ENCODE peak calls at places on chromosome 13, in ten cellular contexts. M is HL-60; L is GM12878; R is GM23248; Z is A549; W is H1; H is AG04449; Q is CD8-positive, alpha-beta memory T cell; X is AG09309; S is uterus. C is an unnamed sample.

GRCh38 chr13:85536706-85537105 is 262.5 kb downstream of the SLITRK6 start:
- DNase-seq in M (no peak), L (no peak), R (no peak), Z (no peak), W (no peak), H (no peak), Q (no peak), X (no peak), S (no peak), C (no peak)

GRCh38 chr13:90770334-90770733 is 577.2 kb upstream of the MIR17HG start:
- DNase-seq in M (no peak), L (no peak), R (no peak), Z (no peak), W (no peak), H (no peak), Q (no peak), X (no peak), S (no peak), C (no peak)

GRCh38 chr13:44756411-44756810 is 180.3 kb upstream of the TSC22D1 start:
- DNase-seq in M (no peak), L (no peak), R (no peak), Z (no peak), W (no peak), H (no peak), Q (no peak), X (no peak), S (no peak), C (no peak)

GRCh38 chr13:27839809-27840467 is 47.7 kb downstream of the GSX1 start:
- DNase-seq in M (no peak), L (no peak), R (peak; percentile 36), Z (peak; percentile 12), W (no peak), H (no peak), Q (no peak), X (no peak), S (no peak), C (no peak)

GRCh38 chr13:36887758-36888521 is 32.1 kb downstream of the SMAD9 start:
- DNase-seq in M (no peak), L (peak; percentile 21), R (no peak), Z (no peak), W (peak; percentile 59), H (no peak), Q (no peak), X (no peak), S (no peak), C (peak; percentile 49)

GRCh38 chr13:79405501-79405830 is 589 bp downstream of the RBM26 start:
- DNase-seq in M (no peak), L (no peak), R (peak; percentile 75), Z (peak; percentile 19), W (no peak), H (no peak), Q (no peak), X (no peak), S (no peak), C (no peak)

GRCh38 chr13:26300140-26300539 is 46.2 kb downstream of the CDK8 start:
- DNase-seq in M (no peak), L (no peak), R (peak; percentile 92), Z (no peak), W (no peak), H (no peak), Q (no peak), X (no peak), S (no peak), C (no peak)

GRCh38 chr13:23806874-23807522 is 82.2 kb downstream of the MIPEP start:
- DNase-seq in M (no peak), L (no peak), R (no peak), Z (no peak), W (no peak), H (no peak), Q (no peak), X (no peak), S (no peak), C (no peak)

GRCh38 chr13:28754698-28755545 is 36.2 kb upstream of the SLC46A3 start:
- DNase-seq in M (no peak), L (no peak), R (peak; percentile 26), Z (no peak), W (peak; percentile 57), H (no peak), Q (no peak), X (no peak), S (peak; percentile 43), C (no peak)

GRCh38 chr13:113002206-113002821 is 33.3 kb downstream of the MCF2L start:
- DNase-seq in M (no peak), L (no peak), R (no peak), Z (no peak), W (peak; percentile 84), H (no peak), Q (no peak), X (no peak), S (no peak), C (no peak)

GRCh38 chr13:90455861-90456260 is 891.6 kb upstream of the MIR17HG start:
- DNase-seq in M (no peak), L (no peak), R (no peak), Z (no peak), W (no peak), H (no peak), Q (no peak), X (no peak), S (no peak), C (no peak)

GRCh38 chr13:90793261-90793785 is 554.2 kb upstream of the MIR17HG start:
- DNase-seq in M (no peak), L (no peak), R (peak; percentile 27), Z (no peak), W (no peak), H (no peak), Q (no peak), X (no peak), S (no peak), C (no peak)

GRCh38 chr13:41837668-41838067 is 123.2 kb downstream of the VWA8 start:
- DNase-seq in M (no peak), L (no peak), R (no peak), Z (no peak), W (no peak), H (no peak), Q (no peak), X (no peak), S (no peak), C (no peak)

GRCh38 chr13:32587774-32588165 is 1.5 kb downstream of the PDS5B start:
- DNase-seq in M (peak; percentile 52), L (no peak), R (peak; percentile 53), Z (no peak), W (no peak), H (no peak), Q (no peak), X (no peak), S (no peak), C (peak; percentile 44)

GRCh38 chr13:30373727-30374126 is 48.6 kb upstream of the UBE2L5 start:
- DNase-seq in M (no peak), L (peak; percentile 59), R (no peak), Z (no peak), W (no peak), H (no peak), Q (no peak), X (no peak), S (no peak), C (peak; percentile 83)
- H3K4me3 ChIP-seq in M (no peak overlapping the region), L (peak overlapping the region; percentile 29), R (no peak overlapping the region), Z (no peak overlapping the region), W (no peak overlapping the region), H (no peak overlapping the region), Q (peak overlapping the region; percentile 11), X (no peak overlapping the region), S (no peak overlapping the region), C (peak overlapping the region; percentile 80)

GRCh38 chr13:50779443-50780200 is 63.9 kb downstream of the DLEU7 start:
- DNase-seq in M (no peak), L (no peak), R (no peak), Z (no peak), W (no peak), H (no peak), Q (no peak), X (no peak), S (no peak), C (no peak)
- H3K4me3 ChIP-seq in M (no peak overlapping the region), L (no peak overlapping the region), R (no peak overlapping the region), Z (no peak overlapping the region), W (no peak overlapping the region), H (no peak overlapping the region), Q (no peak overlapping the region), X (no peak overlapping the region), S (no peak overlapping the region), C (no peak overlapping the region)

GRCh38 chr13:50715402-50716146 is 127.9 kb downstream of the DLEU7 start:
- DNase-seq in M (peak; percentile 89), L (no peak), R (no peak), Z (no peak), W (no peak), H (no peak), Q (no peak), X (no peak), S (no peak), C (no peak)

GRCh38 chr13:50712469-50712868 is 131.0 kb downstream of the DLEU7 start:
- DNase-seq in M (no peak), L (no peak), R (no peak), Z (no peak), W (no peak), H (no peak), Q (no peak), X (no peak), S (no peak), C (no peak)

GRCh38 chr13:50714886-50715285 is 128.6 kb downstream of the DLEU7 start:
- DNase-seq in M (peak; percentile 55), L (no peak), R (no peak), Z (no peak), W (no peak), H (no peak), Q (no peak), X (no peak), S (no peak), C (no peak)

GRCh38 chr13:50712882-50713281 is 130.6 kb downstream of the DLEU7 start:
- DNase-seq in M (no peak), L (no peak), R (no peak), Z (no peak), W (no peak), H (no peak), Q (no peak), X (no peak), S (no peak), C (no peak)

GRCh38 chr13:50713849-50714248 is 129.6 kb downstream of the DLEU7 start:
- DNase-seq in M (peak; percentile 93), L (peak; percentile 16), R (peak; percentile 78), Z (no peak), W (no peak), H (peak; percentile 86), Q (peak; percentile 4), X (peak; percentile 76), S (no peak), C (no peak)
- H3K4me3 ChIP-seq in M (peak overlapping the region; percentile 60), L (no peak overlapping the region), R (no peak overlapping the region), Z (no peak overlapping the region), W (no peak overlapping the region), H (no peak overlapping the region), Q (no peak overlapping the region), X (no peak overlapping the region), S (no peak overlapping the region), C (no peak overlapping the region)

DNA sequence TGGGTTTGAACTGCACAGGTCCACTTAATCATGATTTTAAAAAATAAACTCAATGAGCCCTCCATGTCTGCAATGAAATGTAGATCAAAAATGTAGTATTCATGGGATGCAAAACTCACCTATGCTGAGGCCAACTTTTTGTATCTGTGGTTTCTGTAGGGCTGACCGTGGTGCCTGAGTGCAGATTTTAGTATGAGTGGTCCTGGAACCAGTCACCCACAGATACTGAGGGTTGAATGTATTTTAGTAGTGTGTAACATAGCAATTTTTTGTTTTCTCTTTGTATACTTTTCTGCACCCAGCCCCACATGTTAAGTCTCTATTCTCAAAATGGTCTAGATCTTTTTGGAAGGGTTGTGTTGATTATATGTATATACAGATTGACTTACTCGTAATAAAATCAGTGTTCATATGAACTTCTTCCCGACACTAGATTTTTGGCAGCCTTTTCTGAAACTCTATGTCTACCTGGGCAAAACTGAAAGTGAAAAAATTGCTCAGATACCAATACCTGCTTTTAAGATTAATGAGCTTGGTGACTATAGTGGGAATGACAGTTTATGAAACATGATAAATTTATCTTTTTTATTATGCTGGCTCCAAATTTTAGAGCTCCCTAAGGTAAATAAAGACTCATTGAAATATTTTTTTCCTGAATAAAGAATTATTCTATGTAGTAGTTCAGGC is 51.6 kb downstream of the DNAJC15 start:
- DNase-seq in M (no peak), L (no peak), R (no peak), Z (no peak), W (no peak), H (no peak), Q (no peak), X (no peak), S (no peak), C (no peak)
- H3K4me3 ChIP-seq in M (no peak overlapping the region), L (peak overlapping the region; percentile 9), R (no peak overlapping the region), Z (no peak overlapping the region), W (no peak overlapping the region), H (no peak overlapping the region), Q (no peak overlapping the region), X (no peak overlapping the region), S (no peak overlapping the region), C (peak overlapping the region; percentile 6)